ENCODE peak calls at places on chromosomes 13 and 19, in four cellular contexts. D, B, Z and E are unnamed samples.

GRCh38 chr13:98731925-98732324 is 20.5 kb downstream of the SLC15A1 start:
- DNase-seq in Z (no peak), D (no peak), B (no peak), E (no peak)

GRCh38 chr13:95862401-95862800 is 185.5 kb downstream of the DNAJC3 start:
- DNase-seq in D (no peak), Z (no peak), B (no peak), E (no peak)

GRCh38 chr19:48558018-48558684 is 6.2 kb downstream of the SULT2B1 start:
- DNase-seq in Z (no peak), B (peak), D (no peak), E (no peak)

GRCh38 chr13:44879452-44880058 is 109.7 kb downstream of the NUFIP1 start:
- DNase-seq in D (no peak), B (peak), Z (no peak), E (no peak)

GRCh38 chr13:41388143-41388881 is 69.0 kb upstream of the RGCC start:
- DNase-seq in B (no peak), Z (no peak), D (no peak), E (no peak)

GRCh38 chr19:3834349-3835054 is 34.3 kb downstream of the ZFR2 start:
- DNase-seq in Z (no peak), D (no peak), B (no peak), E (no peak)

GRCh38 chr13:98214008-98214643 is 37.1 kb upstream of the RNF113B start:
- DNase-seq in Z (no peak), B (peak), D (no peak), E (no peak)

GRCh38 chr13:109939105-109939504 is 152.7 kb upstream of the IRS2 start:
- DNase-seq in D (no peak), B (no peak), Z (no peak), E (no peak)

GRCh38 chr19:49746206-49746958 is 16.7 kb downstream of the TSKS start:
- DNase-seq in B (peak), D (no peak), Z (peak), E (peak)

GRCh38 chr13:28753208-28753892 is 34.6 kb upstream of the SLC46A3 start:
- DNase-seq in B (peak), Z (peak), D (no peak), E (peak)

GRCh38 chr13:50125556-50126377 is 110.5 kb downstream of the KCNRG start:
- DNase-seq in B (peak), D (peak), Z (peak), E (peak)

GRCh38 chr13:23656637-23657036 is 86.4 kb downstream of the TNFRSF19 start:
- DNase-seq in B (peak), Z (no peak), D (peak), E (no peak)

GRCh38 chr13:112877976-112878955 is 90.7 kb upstream of the MCF2L start:
- DNase-seq in B (no peak), D (no peak), Z (no peak), E (peak)

GRCh38 chr19:39963860-39964259 is 7.1 kb upstream of the PSMC4 start:
- DNase-seq in B (no peak), Z (no peak), D (no peak), E (no peak)

GRCh38 chr19:48330012-48330681 is 4.8 kb downstream of the EMP3 start:
- DNase-seq in D (peak), B (no peak), Z (peak), E (peak)

GRCh38 chr13:55615080-55615479 is 1525.6 kb upstream of the PRR20A start:
- DNase-seq in D (no peak), Z (no peak), B (no peak), E (no peak)

GRCh38 chr19:48878219-48879024 is 6.2 kb downstream of the PPP1R15A start:
- DNase-seq in B (peak), D (no peak), Z (peak), E (no peak)

GRCh38 chr13:30790592-30790991 is 55.2 kb downstream of the ALOX5AP start:
- DNase-seq in Z (no peak), B (no peak), D (no peak), E (no peak)

GRCh38 chr19:53432088-53432661 is 391 bp downstream of the ZNF761 start:
- DNase-seq in B (peak), Z (peak), D (no peak), E (peak)

GRCh38 chr13:108926848-108927247 is 297.4 kb downstream of the MYO16 start:
- DNase-seq in Z (no peak), D (no peak), B (no peak), E (no peak)

GRCh38 chr19:41864374-41864773 is 4.3 kb downstream of the RPS19 start:
- DNase-seq in Z (no peak), B (no peak), D (no peak), E (no peak)

GRCh38 chr19:14369399-14370168 is 11.7 kb upstream of the ADGRE5 start:
- DNase-seq in Z (no peak), D (no peak), B (peak), E (no peak)

GRCh38 chr19:12858041-12858928 is 20.0 kb downstream of the MAST1 start:
- DNase-seq in B (no peak), Z (no peak), D (no peak), E (no peak)

GRCh38 chr19:1813197-1813836 is 1.2 kb upstream of the ATP8B3 start:
- DNase-seq in B (no peak), D (no peak), Z (no peak), E (no peak)

GRCh38 chr13:33134213-33134612 is 118.0 kb downstream of the KL start:
- DNase-seq in D (no peak), B (no peak), Z (no peak), E (no peak)

GRCh38 chr13:37475966-37476365 is 122.6 kb downstream of the POSTN start:
- DNase-seq in D (no peak), Z (no peak), B (no peak), E (no peak)

GRCh38 chr19:19490247-19490968 is 24.9 kb downstream of the TSSK6 start:
- DNase-seq in D (peak), B (peak), Z (peak), E (peak)

GRCh38 chr19:16628984-16629691 is 1.1 kb upstream of the MED26 start:
- DNase-seq in D (no peak), B (peak), Z (no peak), E (peak)

GRCh38 chr19:19416280-19416679 is 10.8 kb downstream of the GATAD2A start:
- DNase-seq in Z (no peak), D (no peak), B (peak), E (no peak)

GRCh38 chr19:17448190-17448967 is at the start of gene TMEM221:
- DNase-seq in D (no peak), B (peak), Z (peak), E (peak)

GRCh38 chr19:15166700-15167099 is 34.1 kb downstream of the NOTCH3 start:
- DNase-seq in Z (no peak), D (no peak), B (no peak), E (no peak)

GRCh38 chr13:42971670-42972355 is 20.2 kb downstream of the EPSTI1 start:
- DNase-seq in Z (no peak), D (no peak), B (peak), E (no peak)

GRCh38 chr19:55094456-55095259 is 19.0 kb downstream of the EPS8L1 start:
- DNase-seq in D (no peak), B (no peak), Z (peak), E (no peak)

GRCh38 chr13:98285852-98286594 is 109.0 kb upstream of the RNF113B start:
- DNase-seq in B (no peak), D (peak), Z (no peak), E (no peak)

GRCh38 chr19:10431943-10432735 is 11.8 kb downstream of the PDE4A start:
- DNase-seq in D (no peak), Z (peak), B (peak), E (peak)

GRCh38 chr13:40488869-40489391 is 177.5 kb downstream of the FOXO1 start:
- DNase-seq in D (no peak), B (no peak), Z (no peak), E (no peak)

GRCh38 chr13:23505007-23505406 is 65.2 kb upstream of the TNFRSF19 start:
- DNase-seq in Z (no peak), B (peak), D (no peak), E (peak)

GRCh38 chr13:27556109-27556508 is 64.2 kb downstream of the LNX2 start:
- DNase-seq in Z (peak), B (peak), D (no peak), E (no peak)

GRCh38 chr19:35084078-35084762 is 31.4 kb upstream of the FXYD3 start:
- DNase-seq in Z (no peak), D (no peak), B (no peak), E (no peak)